ENCODE peak calls at places on chromosomes 11 and 22, in four cellular contexts. H, Q, L and C are unnamed samples.

GRCh38 chr22:24181088-24181995 is at the start of gene SUSD2:
- DNase-seq in H (no peak), L (no peak), Q (no peak), C (no peak)

GRCh38 chr11:30392221-30392784 is 69.4 kb downstream of the ARL14EP start:
- DNase-seq in L (peak; percentile 9), H (no peak), Q (no peak), C (peak; percentile 0)

GRCh38 chr11:44566952-44567875 is 1.8 kb downstream of the CD82 start:
- DNase-seq in L (no peak), H (no peak), Q (no peak), C (peak; percentile 40)

GRCh38 chr11:126132319-126132718 is 69.7 kb upstream of the CDON start:
- DNase-seq in L (no peak), Q (no peak), H (no peak), C (no peak)

GRCh38 chr11:65502274-65502851 is 3.5 kb downstream of the MALAT1 start:
- DNase-seq in L (no peak), H (peak; percentile 26), Q (no peak), C (no peak)

GRCh38 chr11:76259299-76259908 is 53.1 kb upstream of the WNT11 start:
- DNase-seq in Q (no peak), H (no peak), L (no peak), C (no peak)

GRCh38 chr11:79396001-79396400 is 44.8 kb downstream of the TENM4 start:
- DNase-seq in L (no peak), Q (no peak), H (no peak), C (peak; percentile 60)

GRCh38 chr11:78666675-78667129 is 92.0 kb upstream of the NARS2 start:
- DNase-seq in Q (no peak), L (no peak), H (no peak), C (peak; percentile 49)

GRCh38 chr22:36486619-36487384 is 5.4 kb upstream of the TXN2 start:
- DNase-seq in L (peak; percentile 36), Q (no peak), H (peak; percentile 3), C (peak; percentile 71)